ENCODE peak calls at places on chromosomes 7 and 10, in five cellular contexts. B is SK-N-SH, V is HCT116, R is hepatocyte, O is neural progenitor cell. K is an unnamed sample.

GRCh38 chr10:92108747-92109146 is 182.1 kb downstream of the CPEB3 start:
- DNase-seq in V (no peak), R (no peak), O (no peak), B (no peak), K (no peak)

GRCh38 chr10:70935125-70935625 is 46.8 kb upstream of the PCBD1 start:
- DNase-seq in B (no peak), O (no peak), R (no peak), V (no peak), K (no peak)

GRCh38 chr7:102300643-102301211 is 14.1 kb downstream of the SH2B2 start:
- DNase-seq in B (no peak), R (no peak), O (peak; percentile 85), V (no peak), K (peak; percentile 94)

GRCh38 chr7:44471436-44471835 is 19.0 kb downstream of the NUDCD3 start:
- DNase-seq in B (no peak), R (no peak), V (no peak), O (no peak), K (no peak)

GRCh38 chr10:14450041-14450491 is 119.3 kb upstream of the FRMD4A start:
- DNase-seq in R (peak; percentile 10), O (no peak), B (no peak), V (no peak), K (no peak)

GRCh38 chr10:99329891-99330674 is 927 bp downstream of the CNNM1 start:
- DNase-seq in B (peak; percentile 83), O (peak; percentile 66), V (no peak), R (peak; percentile 52), K (peak; percentile 59)

GRCh38 chr7:105587899-105588690 is 6.8 kb upstream of the EFCAB10 start:
- DNase-seq in R (peak; percentile 13), V (no peak), O (no peak), B (peak; percentile 74), K (no peak)

GRCh38 chr7:6284461-6285360 is 12.3 kb upstream of the CYTH3 start:
- DNase-seq in V (peak; percentile 77), R (no peak), B (no peak), O (no peak), K (no peak)

GRCh38 chr7:157744786-157745601 is 408.2 kb downstream of the DNAJB6 start:
- DNase-seq in O (no peak), R (no peak), B (no peak), V (no peak), K (no peak)

GRCh38 chr7:19958309-19958896 is 185.0 kb upstream of the TMEM196 start:
- DNase-seq in O (no peak), B (no peak), R (no peak), V (peak; percentile 95), K (no peak)

GRCh38 chr10:62199584-62199983 is 69.1 kb downstream of the RTKN2 start:
- DNase-seq in B (no peak), O (no peak), V (no peak), R (peak; percentile 9), K (no peak)

GRCh38 chr7:74480861-74481417 is 27.2 kb downstream of the GTF2IRD1 start:
- DNase-seq in B (no peak), V (no peak), R (peak; percentile 56), O (no peak), K (no peak)

GRCh38 chr10:104434601-104435000 is 81.0 kb downstream of the CFAP58 start:
- DNase-seq in B (no peak), V (no peak), R (no peak), O (no peak), K (no peak)

GRCh38 chr7:131087756-131088658 is 239.7 kb upstream of the MKLN1 start:
- DNase-seq in B (no peak), V (no peak), R (no peak), O (no peak), K (peak; percentile 64)

GRCh38 chr7:45054442-45054841 is 34.3 kb downstream of the NACAD start:
- DNase-seq in B (no peak), O (no peak), R (no peak), V (no peak), K (no peak)

GRCh38 chr10:101444058-101444457 is 90.1 kb downstream of the BTRC start:
- DNase-seq in B (no peak), V (no peak), R (no peak), O (no peak), K (peak; percentile 24)

GRCh38 chr10:89857399-89857798 is 156.0 kb downstream of the KIF20B start:
- DNase-seq in B (no peak), O (no peak), R (no peak), V (no peak), K (no peak)

GRCh38 chr10:89861199-89861573 is 159.8 kb downstream of the KIF20B start:
- DNase-seq in V (no peak), B (no peak), O (no peak), R (no peak), K (no peak)

GRCh38 chr10:89861584-89862287 is 160.3 kb downstream of the KIF20B start:
- DNase-seq in O (no peak), V (peak; percentile 40), R (peak; percentile 49), B (no peak), K (no peak)
- TF ChIP-seq EZH2phosphoT487 in O (no peak), V (no peak), R (no peak), B (no peak), K (no peak)

GRCh38 chr7:50664461-50664922 is 99.3 kb upstream of the DDC start:
- DNase-seq in V (peak; percentile 51), B (no peak), R (no peak), O (no peak), K (no peak)
- TF ChIP-seq EZH2phosphoT487 in V (no peak), B (no peak), R (no peak), O (no peak), K (no peak)

GRCh38 chr10:18401416-18402195 is 249.8 kb downstream of the NSUN6 start:
- DNase-seq in V (no peak), O (no peak), B (no peak), R (no peak), K (no peak)

GRCh38 chr10:18402766-18403346 is 248.5 kb downstream of the NSUN6 start:
- DNase-seq in V (no peak), R (no peak), O (no peak), B (no peak), K (no peak)

GRCh38 chr10:18400201-18400910 is 251.0 kb downstream of the NSUN6 start:
- DNase-seq in V (no peak), O (peak; percentile 44), B (peak; percentile 64), R (peak; percentile 76), K (peak; percentile 49)

GRCh38 chr10:18399158-18399557 is 252.2 kb downstream of the NSUN6 start:
- DNase-seq in V (no peak), O (no peak), B (no peak), R (no peak), K (no peak)

GRCh38 chr10:18400911-18401260 is 250.5 kb downstream of the NSUN6 start:
- DNase-seq in O (peak; percentile 59), V (no peak), B (peak; percentile 47), R (peak; percentile 35), K (peak; percentile 71)
- TF ChIP-seq EZH2phosphoT487 in O (no peak), V (no peak), B (no peak), R (no peak), K (no peak)

GRCh38 chr7:2003451-2003930 is 229.3 kb downstream of the MAD1L1 start:
- DNase-seq in V (no peak), B (no peak), R (no peak), O (no peak), K (no peak)
- TF ChIP-seq EZH2phosphoT487 in V (no peak), B (no peak), R (no peak), O (no peak), K (no peak)

DNA sequence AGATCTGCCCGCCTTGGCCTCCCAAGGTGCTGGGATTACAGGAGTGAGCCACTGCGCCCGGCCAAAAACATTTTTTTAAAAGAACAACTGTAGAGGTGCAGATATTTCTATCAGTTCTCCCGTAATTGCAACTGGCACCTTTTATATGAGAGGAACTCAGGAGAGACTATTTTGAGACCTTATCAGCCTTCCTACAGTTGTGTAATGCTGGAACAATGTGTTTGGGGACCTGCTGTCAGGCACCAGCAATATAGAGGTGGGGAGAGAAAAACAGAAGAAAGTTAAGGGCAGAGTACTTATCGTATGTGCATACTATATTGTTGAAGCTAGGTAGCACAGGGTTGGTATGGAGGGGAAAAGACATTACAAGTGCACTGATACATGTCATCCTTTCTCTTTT is 343.8 kb upstream of the ANKRD30A start:
- DNase-seq in V (no peak), R (no peak), B (no peak), O (no peak), K (no peak)
- TF ChIP-seq EZH2phosphoT487 in V (no peak), R (no peak), B (no peak), O (no peak), K (no peak)

GRCh38 chr7:7568553-7568952 is 1.9 kb downstream of the MIOS start:
- DNase-seq in B (peak; percentile 31), R (no peak), V (no peak), O (no peak), K (no peak)

GRCh38 chr7:7569113-7569527 is 2.4 kb downstream of the MIOS start:
- DNase-seq in V (no peak), O (no peak), B (no peak), R (no peak), K (no peak)

GRCh38 chr7:7567898-7568531 is 1.3 kb downstream of the MIOS start:
- DNase-seq in B (no peak), O (no peak), V (no peak), R (no peak), K (no peak)

GRCh38 chr7:7570584-7570983 is 3.9 kb downstream of the MIOS start:
- DNase-seq in B (no peak), O (no peak), R (no peak), V (no peak), K (no peak)

DNA sequence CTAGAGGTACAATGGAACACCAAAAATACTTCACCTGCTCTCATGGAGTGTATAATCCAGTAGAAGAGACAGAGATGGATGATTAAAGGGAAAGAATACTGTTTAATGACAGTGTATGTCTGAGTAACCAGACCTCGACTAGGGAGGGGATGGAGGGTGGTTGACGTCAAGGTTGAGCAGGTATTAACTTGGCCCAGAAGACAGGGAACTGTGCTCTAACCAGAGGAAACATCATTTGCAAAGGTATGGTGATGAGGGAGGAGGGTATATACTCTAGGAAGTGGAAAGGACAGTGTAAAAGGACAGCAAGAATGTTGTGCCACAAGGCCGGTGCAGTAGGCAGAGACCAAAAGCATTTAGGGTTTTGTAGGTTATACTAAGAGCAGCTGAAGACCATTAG is 2.9 kb downstream of the MIOS start:
- DNase-seq in O (no peak), V (no peak), R (no peak), B (no peak), K (no peak)
- TF ChIP-seq EZH2phosphoT487 in O (no peak), V (no peak), R (no peak), B (no peak), K (no peak)

DNA sequence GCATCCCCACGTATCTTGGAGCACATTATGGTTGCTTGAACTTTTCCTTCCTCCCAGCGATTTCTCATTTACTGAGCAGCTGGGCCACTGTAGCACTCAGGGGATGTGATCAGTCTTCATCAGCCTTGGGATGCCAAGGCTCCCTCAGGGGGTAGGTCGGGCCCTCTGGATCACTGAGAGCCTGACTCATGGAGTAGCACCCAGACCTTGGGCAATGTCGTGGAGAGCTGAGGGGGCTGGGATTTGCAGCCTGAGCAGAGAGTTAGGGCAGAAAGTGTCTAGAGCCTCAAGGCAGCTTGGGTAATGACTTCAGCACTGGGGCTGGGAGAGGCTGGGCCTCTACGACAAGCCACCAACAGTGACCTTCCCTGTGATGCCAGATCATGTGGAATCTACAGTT is 86.5 kb upstream of the CXCL12 start:
- DNase-seq in B (no peak), R (no peak), O (no peak), V (no peak), K (no peak)
- TF ChIP-seq EZH2phosphoT487 in B (no peak), R (no peak), O (no peak), V (no peak), K (no peak)